ENCODE peak calls at places on chromosome 21, in eight cellular contexts. U is hepatocyte, Y is left lung, L is astrocyte, W is fibroblast of lung, E is left ventricle myocardium inferior, M is cardiac fibroblast, K is AG04450. G is an unnamed sample.
A peak's percentile ranks its signal among the peaks of the same experiment; 100 is the strongest.

GRCh38 chr21:27647921-27648320 is 681.0 kb upstream of the ADAMTS5 start:
- DNase-seq in U (no peak), Y (no peak), L (no peak), W (no peak), E (no peak), M (no peak), K (no peak), G (peak; percentile 31)

GRCh38 chr21:45019887-45020537 is 54.4 kb upstream of the ADARB1 start:
- DNase-seq in U (no peak), Y (peak; percentile 27), L (no peak), W (no peak), E (peak; percentile 14), M (no peak), K (no peak), G (no peak)

GRCh38 chr21:15031790-15032357 is 32.9 kb downstream of the NRIP1 start:
- DNase-seq in U (no peak), Y (no peak), L (peak; percentile 90), W (no peak), E (no peak), M (no peak), K (no peak), G (no peak)

GRCh38 chr21:38721983-38722382 is 83.7 kb upstream of the ETS2 start:
- DNase-seq in U (no peak), Y (no peak), L (peak; percentile 6), W (no peak), E (no peak), M (peak; percentile 41), K (no peak), G (peak; percentile 56)

GRCh38 chr21:20730421-20730820 is 267.8 kb upstream of the NCAM2 start:
- DNase-seq in U (no peak), Y (no peak), L (no peak), W (no peak), E (no peak), M (no peak), K (no peak), G (no peak)

GRCh38 chr21:33152228-33153130 is 77.3 kb upstream of the IFNAR2 start:
- DNase-seq in U (no peak), Y (no peak), L (no peak), W (no peak), E (no peak), M (no peak), K (no peak), G (no peak)

GRCh38 chr21:33598051-33598450 is 9.6 kb upstream of the DONSON start:
- DNase-seq in U (no peak), Y (no peak), L (no peak), W (no peak), E (no peak), M (no peak), K (no peak), G (no peak)

GRCh38 chr21:37281993-37282392 is 14.9 kb upstream of the VPS26C start:
- DNase-seq in U (peak; percentile 19), Y (no peak), L (no peak), W (no peak), E (no peak), M (no peak), K (no peak), G (no peak)

GRCh38 chr21:15872236-15872635 is 142.5 kb downstream of the USP25 start:
- DNase-seq in U (no peak), Y (no peak), L (no peak), W (no peak), E (no peak), M (no peak), K (no peak), G (no peak)

GRCh38 chr21:39189857-39190604 is 6.8 kb upstream of the PSMG1 start:
- DNase-seq in U (no peak), Y (no peak), L (peak; percentile 52), W (peak; percentile 22), E (no peak), M (no peak), K (no peak), G (no peak)

GRCh38 chr21:32371913-32372314 is 20.9 kb downstream of the URB1 start:
- DNase-seq in U (no peak), Y (peak; percentile 64), L (peak; percentile 57), W (peak; percentile 90), E (no peak), M (peak; percentile 88), K (peak; percentile 52), G (peak; percentile 93)

GRCh38 chr21:44723177-44724131 is 12.1 kb upstream of the TSPEAR start:
- DNase-seq in U (no peak), Y (no peak), L (no peak), W (no peak), E (no peak), M (no peak), K (no peak), G (no peak)

GRCh38 chr21:16770279-16770678 is 742.6 kb upstream of the CXADR start:
- DNase-seq in U (no peak), Y (no peak), L (peak; percentile 37), W (no peak), E (no peak), M (peak; percentile 1), K (no peak), G (peak; percentile 3)

GRCh38 chr21:26684866-26685265 is 111.8 kb upstream of the CYYR1 start:
- DNase-seq in U (no peak), Y (no peak), L (no peak), W (no peak), E (no peak), M (no peak), K (no peak), G (no peak)

GRCh38 chr21:21029159-21029558 is 30.9 kb downstream of the NCAM2 start:
- DNase-seq in U (no peak), Y (no peak), L (peak; percentile 34), W (peak; percentile 58), E (no peak), M (peak; percentile 39), K (no peak), G (peak; percentile 27)

GRCh38 chr21:17512245-17513213 is at the start of gene CXADR:
- DNase-seq in U (peak; percentile 97), Y (peak; percentile 84), L (peak; percentile 7), W (peak; percentile 24), E (peak; percentile 74), M (peak; percentile 48), K (no peak), G (peak; percentile 42)

GRCh38 chr21:32335601-32336575 is 37.2 kb downstream of the MRAP start:
- DNase-seq in U (no peak), Y (no peak), L (peak; percentile 57), W (no peak), E (no peak), M (peak; percentile 38), K (no peak), G (peak; percentile 34)

DNA sequence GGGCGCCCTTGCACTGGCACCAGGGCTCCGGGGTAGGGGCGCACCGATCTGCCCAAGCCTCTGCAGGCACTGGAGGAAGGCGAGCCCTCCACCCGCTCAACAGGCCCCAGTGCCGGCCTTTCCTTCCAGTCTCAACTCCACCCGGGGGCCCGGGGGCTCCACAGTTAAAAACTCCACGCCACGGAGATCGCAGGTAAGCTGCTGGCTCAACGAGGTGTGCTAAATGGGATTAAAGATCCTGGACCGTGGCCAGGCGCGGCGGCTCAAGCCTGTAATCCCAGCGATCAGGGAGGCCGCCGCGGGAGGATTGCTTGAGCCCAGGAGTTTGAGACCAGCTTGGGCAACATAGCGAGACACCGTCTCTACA is 536 bp downstream of the HSF2BP start:
- DNase-seq in U (no peak), Y (no peak), L (no peak), W (no peak), E (peak; percentile 30), M (no peak), K (no peak), G (no peak)
- H3K4me3 ChIP-seq in U (no peak overlapping the region), Y (peak overlapping the region; percentile 95), L (peak overlapping the region; percentile 88), W (no peak overlapping the region), E (peak overlapping the region; percentile 99), M (no peak overlapping the region), K (no peak overlapping the region), G (no peak overlapping the region)

GRCh38 chr21:25509862-25510261 is 97.4 kb downstream of the MRPL39 start:
- DNase-seq in U (no peak), Y (no peak), L (no peak), W (no peak), E (no peak), M (no peak), K (no peak), G (no peak)

GRCh38 chr21:25513810-25514209 is 93.5 kb downstream of the MRPL39 start:
- DNase-seq in U (no peak), Y (no peak), L (no peak), W (no peak), E (no peak), M (no peak), K (no peak), G (no peak)

GRCh38 chr21:25508364-25508763 is 98.9 kb downstream of the MRPL39 start:
- DNase-seq in U (no peak), Y (no peak), L (peak; percentile 23), W (no peak), E (no peak), M (no peak), K (no peak), G (no peak)

GRCh38 chr21:25515484-25516405 is 91.5 kb downstream of the MRPL39 start:
- DNase-seq in U (no peak), Y (no peak), L (peak; percentile 53), W (peak; percentile 68), E (no peak), M (peak; percentile 9), K (peak; percentile 41), G (no peak)

DNA sequence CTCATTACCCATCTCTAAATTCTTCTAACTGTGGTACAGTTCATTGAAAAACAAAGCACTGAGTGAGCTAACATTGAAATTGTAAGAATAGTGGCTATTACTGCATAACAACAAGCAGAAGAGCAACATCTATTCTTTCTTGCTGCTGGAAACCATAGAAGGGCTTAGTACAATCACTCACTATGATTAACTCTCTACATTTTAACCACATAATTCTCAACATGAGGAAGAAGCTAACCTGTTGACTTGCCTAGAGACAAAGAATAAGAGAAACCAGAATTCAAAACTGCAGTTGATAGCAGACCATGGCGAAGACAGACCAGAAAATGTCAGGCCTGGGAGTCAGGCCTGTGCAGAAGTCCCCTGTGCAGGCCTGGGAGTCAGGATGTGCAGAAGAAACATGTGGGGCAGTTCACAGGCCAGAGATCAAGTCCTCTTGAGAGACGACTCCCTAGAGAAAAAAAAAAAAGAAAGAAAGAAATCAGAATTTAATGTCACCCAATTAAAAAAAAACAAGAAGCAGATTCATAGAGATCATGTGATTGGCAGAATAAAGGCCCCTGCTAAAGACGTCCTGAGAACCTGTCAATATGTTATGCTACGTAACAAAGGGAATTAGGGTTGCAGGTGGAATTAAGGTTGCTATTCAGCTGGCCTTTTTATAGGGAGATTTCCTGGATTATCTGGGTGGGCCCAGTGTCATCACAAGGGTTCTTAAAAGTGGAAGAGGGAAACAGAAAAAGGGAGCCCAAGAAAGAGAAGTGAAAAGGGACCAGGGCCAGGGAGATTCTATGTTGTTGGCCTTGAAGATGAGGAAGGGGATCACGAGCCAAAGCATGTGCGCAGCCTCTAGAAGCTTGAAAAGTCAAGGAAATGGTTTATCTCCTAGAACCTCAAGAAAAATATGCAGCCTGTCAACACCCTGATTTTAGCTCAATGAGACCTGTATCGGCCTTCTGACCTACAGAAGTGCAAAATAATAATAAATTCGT is 94.9 kb downstream of the MRPL39 start:
- DNase-seq in U (no peak), Y (peak; percentile 51), L (no peak), W (no peak), E (no peak), M (no peak), K (no peak), G (no peak)
- TF ChIP-seq CTCF in U (no peak), Y (no peak), L (no peak), W (no peak), E (no peak), M (no peak), K (no peak), G (no peak)

GRCh38 chr21:41924355-41924754 is 29.5 kb downstream of the C2CD2 start:
- DNase-seq in U (no peak), Y (no peak), L (peak; percentile 53), W (peak; percentile 45), E (no peak), M (no peak), K (no peak), G (peak; percentile 14)
- H3K4me3 ChIP-seq in U (no peak overlapping the region), Y (no peak overlapping the region), L (peak overlapping the region; percentile 3), W (no peak overlapping the region), E (peak overlapping the region; percentile 27), M (no peak overlapping the region), K (no peak overlapping the region), G (no peak overlapping the region)

GRCh38 chr21:46078984-46079356 is 18.9 kb upstream of the COL6A2 start:
- DNase-seq in U (no peak), Y (no peak), L (no peak), W (no peak), E (no peak), M (no peak), K (no peak), G (no peak)
- TF ChIP-seq CTCF in U (no peak), Y (no peak), L (no peak), W (no peak), E (no peak), M (no peak), K (no peak), G (no peak)